ENCODE peak calls at places on chromosomes 11 and 22, in five cellular contexts. One of them, this sample, is unnamed.

GRCh38 chr11:8031248-8032115 is 44.3 kb downstream of the EIF3F start:
- DNase-seq in cardiac muscle cell: no peak
- DNase-seq in neural progenitor cell: no peak
- DNase-seq in H9: no peak
- DNase-seq in CD8-positive, alpha-beta T cell: no peak
- DNase-seq in this sample: no peak

GRCh38 chr11:72225411-72225951 is 914 bp downstream of the INPPL1 start:
- DNase-seq in cardiac muscle cell: peak
- DNase-seq in neural progenitor cell: peak
- DNase-seq in H9: peak
- DNase-seq in CD8-positive, alpha-beta T cell: peak
- DNase-seq in this sample: no peak

GRCh38 chr22:24894998-24895397 is 51.5 kb downstream of the LHFPL7 start:
- DNase-seq in cardiac muscle cell: peak
- DNase-seq in neural progenitor cell: no peak
- DNase-seq in H9: no peak
- DNase-seq in CD8-positive, alpha-beta T cell: no peak
- DNase-seq in this sample: peak

GRCh38 chr11:133947298-133947905 is 9.4 kb downstream of the IGSF9B start:
- DNase-seq in cardiac muscle cell: peak
- DNase-seq in neural progenitor cell: peak
- DNase-seq in H9: peak
- DNase-seq in CD8-positive, alpha-beta T cell: peak
- DNase-seq in this sample: peak

GRCh38 chr11:107576497-107577086 is 11.1 kb upstream of the ALKBH8 start:
- DNase-seq in cardiac muscle cell: peak
- DNase-seq in neural progenitor cell: peak
- DNase-seq in H9: no peak
- DNase-seq in CD8-positive, alpha-beta T cell: peak
- DNase-seq in this sample: peak

GRCh38 chr22:43257549-43257948 is 70.6 kb upstream of the TTLL12 start:
- DNase-seq in cardiac muscle cell: no peak
- DNase-seq in neural progenitor cell: no peak
- DNase-seq in H9: no peak
- DNase-seq in CD8-positive, alpha-beta T cell: no peak
- DNase-seq in this sample: no peak

GRCh38 chr11:5291207-5291838 is 10.4 kb downstream of the OR51B4 start:
- DNase-seq in cardiac muscle cell: peak
- DNase-seq in neural progenitor cell: peak
- DNase-seq in H9: peak
- DNase-seq in CD8-positive, alpha-beta T cell: no peak
- DNase-seq in this sample: no peak

GRCh38 chr22:49205401-49205800 is 622.3 kb downstream of the BRD1 start:
- DNase-seq in cardiac muscle cell: no peak
- DNase-seq in neural progenitor cell: no peak
- DNase-seq in H9: peak
- DNase-seq in CD8-positive, alpha-beta T cell: no peak
- DNase-seq in this sample: no peak

GRCh38 chr22:39631857-39632256 is 61.3 kb downstream of the CACNA1I start:
- DNase-seq in cardiac muscle cell: no peak
- DNase-seq in neural progenitor cell: peak
- DNase-seq in H9: no peak
- DNase-seq in CD8-positive, alpha-beta T cell: no peak
- DNase-seq in this sample: no peak

GRCh38 chr22:42938976-42939375 is 76.0 kb downstream of the PACSIN2 start:
- DNase-seq in cardiac muscle cell: no peak
- DNase-seq in neural progenitor cell: no peak
- DNase-seq in H9: no peak
- DNase-seq in CD8-positive, alpha-beta T cell: no peak
- DNase-seq in this sample: no peak

GRCh38 chr22:19419464-19420178 is 11.9 kb downstream of the HIRA start:
- DNase-seq in cardiac muscle cell: peak
- DNase-seq in neural progenitor cell: no peak
- DNase-seq in H9: no peak
- DNase-seq in CD8-positive, alpha-beta T cell: no peak
- DNase-seq in this sample: no peak

GRCh38 chr22:20642668-20643179 is 131.2 kb upstream of the SERPIND1 start:
- DNase-seq in cardiac muscle cell: no peak
- DNase-seq in neural progenitor cell: no peak
- DNase-seq in H9: peak
- DNase-seq in CD8-positive, alpha-beta T cell: no peak
- DNase-seq in this sample: no peak

GRCh38 chr11:57499413-57499982 is 16.0 kb downstream of the SLC43A1 start:
- DNase-seq in cardiac muscle cell: peak
- DNase-seq in neural progenitor cell: peak
- DNase-seq in H9: peak
- DNase-seq in CD8-positive, alpha-beta T cell: no peak
- DNase-seq in this sample: peak

GRCh38 chr11:70625921-70626518 is 227.7 kb downstream of the CTTN start:
- DNase-seq in cardiac muscle cell: no peak
- DNase-seq in neural progenitor cell: peak
- DNase-seq in H9: no peak
- DNase-seq in CD8-positive, alpha-beta T cell: no peak
- DNase-seq in this sample: no peak

GRCh38 chr11:20004856-20005255 is 155.4 kb downstream of the DBX1 start:
- DNase-seq in cardiac muscle cell: no peak
- DNase-seq in neural progenitor cell: no peak
- DNase-seq in H9: no peak
- DNase-seq in CD8-positive, alpha-beta T cell: no peak
- DNase-seq in this sample: no peak

GRCh38 chr11:1868636-1869291 is 15.9 kb downstream of the LSP1 start:
- DNase-seq in cardiac muscle cell: no peak
- DNase-seq in neural progenitor cell: no peak
- DNase-seq in H9: no peak
- DNase-seq in CD8-positive, alpha-beta T cell: no peak
- DNase-seq in this sample: no peak

DNA sequence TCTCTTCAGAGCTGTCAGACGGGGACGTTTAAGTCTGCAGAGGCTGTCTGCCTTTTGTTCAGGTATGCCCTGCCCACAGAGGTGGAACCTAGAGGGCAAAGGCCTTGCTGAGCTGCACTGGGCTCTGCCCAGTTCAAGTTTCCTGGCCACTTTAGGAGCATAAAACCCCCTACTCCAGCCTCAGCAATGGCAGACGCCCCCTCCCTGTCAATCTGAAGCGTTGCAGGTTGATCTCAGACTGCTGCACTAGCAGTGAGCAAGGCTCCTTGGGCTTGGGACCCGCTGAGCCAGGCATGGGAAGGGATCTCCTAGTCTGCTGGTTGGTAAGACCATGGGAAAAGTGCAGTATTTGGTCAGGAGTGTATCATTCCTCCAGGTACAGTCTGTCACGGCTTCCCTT is 66.6 kb upstream of the TP53I11 start:
- DNase-seq in cardiac muscle cell: peak
- DNase-seq in neural progenitor cell: peak
- DNase-seq in H9: peak
- DNase-seq in CD8-positive, alpha-beta T cell: no peak
- DNase-seq in this sample: no peak
- TF ChIP-seq CTCF in cardiac muscle cell: peak
- TF ChIP-seq CTCF in neural progenitor cell: peak
- TF ChIP-seq CTCF in H9: peak
- TF ChIP-seq CTCF in CD8-positive, alpha-beta T cell: no peak
- TF ChIP-seq CTCF in this sample: no peak

DNA sequence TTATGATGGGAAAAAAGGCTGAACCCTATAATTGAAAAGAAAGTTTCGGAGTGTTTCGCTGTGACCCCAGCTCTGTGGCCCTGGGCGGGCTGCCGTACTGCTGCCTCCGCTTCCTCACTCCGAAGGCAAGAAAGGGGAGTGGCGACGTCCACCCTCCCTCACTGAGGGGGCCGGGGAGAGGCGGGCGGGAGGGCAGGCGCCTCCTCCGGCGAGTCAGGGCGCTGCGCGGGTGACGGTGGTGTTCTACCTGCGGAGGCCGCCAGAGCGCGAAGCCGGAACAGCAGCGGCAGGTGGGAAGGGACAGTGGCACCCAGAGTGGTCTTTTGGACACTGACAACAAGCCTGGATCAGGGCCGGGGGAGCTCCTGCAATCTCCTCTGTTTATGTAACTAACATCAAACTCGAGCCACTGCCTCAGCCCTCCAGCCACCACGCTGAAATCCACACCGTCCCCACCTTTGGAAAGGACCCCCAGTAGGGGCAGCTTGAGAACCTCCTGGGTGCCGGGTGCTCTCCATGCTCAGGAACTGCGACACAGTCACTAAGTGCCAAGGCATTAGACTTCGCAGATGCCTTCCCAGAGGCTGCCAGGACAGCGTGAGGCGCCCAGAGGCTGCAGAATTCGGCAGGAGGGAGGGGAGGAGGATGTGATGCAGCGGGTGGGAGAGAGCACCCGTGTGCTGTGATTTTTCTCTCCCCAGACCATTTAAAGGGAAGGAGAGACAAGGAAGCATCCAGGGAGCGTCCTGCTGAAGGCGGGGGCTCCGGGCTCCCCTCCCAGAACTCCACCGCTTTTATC is 25.5 kb downstream of the BID start:
- DNase-seq in cardiac muscle cell: peak
- DNase-seq in neural progenitor cell: peak
- DNase-seq in H9: peak
- DNase-seq in CD8-positive, alpha-beta T cell: no peak
- DNase-seq in this sample: peak
- TF ChIP-seq CTCF in cardiac muscle cell: peak
- TF ChIP-seq CTCF in neural progenitor cell: peak
- TF ChIP-seq CTCF in H9: peak
- TF ChIP-seq CTCF in CD8-positive, alpha-beta T cell: no peak
- TF ChIP-seq CTCF in this sample: peak

GRCh38 chr11:30314625-30315024 is 8.3 kb upstream of the ARL14EP start:
- DNase-seq in cardiac muscle cell: no peak
- DNase-seq in neural progenitor cell: no peak
- DNase-seq in H9: no peak
- DNase-seq in CD8-positive, alpha-beta T cell: no peak
- DNase-seq in this sample: no peak
- TF ChIP-seq CTCF in cardiac muscle cell: peak
- TF ChIP-seq CTCF in neural progenitor cell: peak
- TF ChIP-seq CTCF in H9: peak
- TF ChIP-seq CTCF in CD8-positive, alpha-beta T cell: peak
- TF ChIP-seq CTCF in this sample: peak

DNA sequence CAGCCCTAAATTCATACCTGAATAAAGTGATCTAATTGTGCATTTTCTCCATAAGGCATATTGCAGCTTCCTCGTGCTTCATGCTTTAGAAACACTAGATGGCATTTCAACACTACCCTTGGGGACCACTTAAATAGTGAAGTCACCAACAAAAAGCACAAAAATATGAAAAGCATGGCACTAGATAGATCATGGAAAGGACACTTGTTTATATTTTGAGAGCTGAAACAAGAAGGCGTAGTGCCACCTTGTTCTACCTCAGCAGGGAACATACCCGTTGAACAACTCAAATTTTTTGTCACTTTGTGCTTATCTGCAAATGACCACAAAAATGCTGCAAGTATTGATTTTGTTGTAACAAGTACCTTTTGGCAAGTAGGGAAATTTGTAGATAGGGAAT is 8.6 kb downstream of the TBCEL start:
- DNase-seq in cardiac muscle cell: no peak
- DNase-seq in neural progenitor cell: no peak
- DNase-seq in H9: no peak
- DNase-seq in CD8-positive, alpha-beta T cell: no peak
- DNase-seq in this sample: no peak
- TF ChIP-seq CTCF in cardiac muscle cell: no peak
- TF ChIP-seq CTCF in neural progenitor cell: no peak
- TF ChIP-seq CTCF in H9: no peak
- TF ChIP-seq CTCF in CD8-positive, alpha-beta T cell: no peak
- TF ChIP-seq CTCF in this sample: no peak